ENCODE peak calls at places on chromosome 13, in four cellular contexts. One of them, this sample, is unnamed.

GRCh38 chr13:66322193-66322592 is 907.9 kb downstream of the PCDH9 start:
- DNase-seq in ovary: no peak
- DNase-seq in breast epithelium: no peak
- DNase-seq in esophagus muscularis mucosa: no peak
- DNase-seq in this sample: no peak

GRCh38 chr13:95457294-95457693 is 95.2 kb upstream of the CLDN10 start:
- DNase-seq in ovary: no peak
- DNase-seq in breast epithelium: no peak
- DNase-seq in esophagus muscularis mucosa: no peak
- DNase-seq in this sample: no peak

GRCh38 chr13:45850020-45850613 is 1.4 kb downstream of the SIAH3 start:
- DNase-seq in esophagus muscularis mucosa: no peak
- DNase-seq in breast epithelium: no peak
- DNase-seq in ovary: no peak
- DNase-seq in this sample: no peak

GRCh38 chr13:76929975-76930374 is 18.3 kb upstream of the ACOD1 start:
- DNase-seq in esophagus muscularis mucosa: no peak
- DNase-seq in ovary: no peak
- DNase-seq in breast epithelium: no peak
- DNase-seq in this sample: no peak

GRCh38 chr13:67554746-67555452 is 324.8 kb upstream of the PCDH9 start:
- DNase-seq in esophagus muscularis mucosa: no peak
- DNase-seq in breast epithelium: no peak
- DNase-seq in ovary: no peak
- DNase-seq in this sample: no peak

GRCh38 chr13:93687261-93687660 is 460.7 kb downstream of the GPC6 start:
- DNase-seq in ovary: no peak
- DNase-seq in esophagus muscularis mucosa: no peak
- DNase-seq in breast epithelium: no peak
- DNase-seq in this sample: no peak

GRCh38 chr13:26721251-26721939 is 39.2 kb downstream of the GPR12 start:
- DNase-seq in breast epithelium: no peak
- DNase-seq in ovary: no peak
- DNase-seq in esophagus muscularis mucosa: peak
- DNase-seq in this sample: no peak

GRCh38 chr13:86757236-86757978 is 913.8 kb upstream of the SLITRK5 start:
- DNase-seq in breast epithelium: peak
- DNase-seq in esophagus muscularis mucosa: no peak
- DNase-seq in ovary: no peak
- DNase-seq in this sample: no peak

GRCh38 chr13:48731957-48732569 is 78.3 kb downstream of the CYSLTR2 start:
- DNase-seq in ovary: peak
- DNase-seq in breast epithelium: no peak
- DNase-seq in esophagus muscularis mucosa: no peak
- DNase-seq in this sample: no peak

GRCh38 chr13:35995136-35995535 is 136.0 kb downstream of the DCLK1 start:
- DNase-seq in breast epithelium: no peak
- DNase-seq in esophagus muscularis mucosa: no peak
- DNase-seq in ovary: no peak
- DNase-seq in this sample: no peak

GRCh38 chr13:95671597-95671996 is 5.3 kb upstream of the DNAJC3 start:
- DNase-seq in breast epithelium: no peak
- DNase-seq in ovary: no peak
- DNase-seq in esophagus muscularis mucosa: no peak
- DNase-seq in this sample: no peak

GRCh38 chr13:26618726-26619125 is 61.2 kb downstream of the WASF3 start:
- DNase-seq in breast epithelium: no peak
- DNase-seq in esophagus muscularis mucosa: no peak
- DNase-seq in ovary: no peak
- DNase-seq in this sample: no peak

GRCh38 chr13:97224544-97225324 is 2.6 kb downstream of the MBNL2 start:
- DNase-seq in esophagus muscularis mucosa: no peak
- DNase-seq in ovary: peak
- DNase-seq in breast epithelium: peak
- DNase-seq in this sample: peak

GRCh38 chr13:113995051-113995601 is 21.2 kb upstream of the C13orf46 start:
- DNase-seq in breast epithelium: no peak
- DNase-seq in esophagus muscularis mucosa: no peak
- DNase-seq in ovary: no peak
- DNase-seq in this sample: no peak

GRCh38 chr13:94291631-94292322 is 187.7 kb downstream of the DCT start:
- DNase-seq in ovary: no peak
- DNase-seq in esophagus muscularis mucosa: no peak
- DNase-seq in breast epithelium: no peak
- DNase-seq in this sample: no peak

GRCh38 chr13:49454388-49455015 is 10.4 kb downstream of the SETDB2 start:
- DNase-seq in breast epithelium: no peak
- DNase-seq in ovary: no peak
- DNase-seq in esophagus muscularis mucosa: no peak
- DNase-seq in this sample: no peak

GRCh38 chr13:80454245-80454644 is 113.3 kb upstream of the SPRY2 start:
- DNase-seq in ovary: no peak
- DNase-seq in breast epithelium: no peak
- DNase-seq in esophagus muscularis mucosa: no peak
- DNase-seq in this sample: no peak

GRCh38 chr13:113955235-113955634 is 18.6 kb downstream of the C13orf46 start:
- DNase-seq in ovary: no peak
- DNase-seq in esophagus muscularis mucosa: no peak
- DNase-seq in breast epithelium: no peak
- DNase-seq in this sample: no peak

GRCh38 chr13:22073718-22074117 is 402.8 kb downstream of the FGF9 start:
- DNase-seq in ovary: no peak
- DNase-seq in esophagus muscularis mucosa: no peak
- DNase-seq in breast epithelium: no peak
- DNase-seq in this sample: no peak

GRCh38 chr13:77521194-77521593 is 14.3 kb upstream of the SCEL start:
- DNase-seq in ovary: no peak
- DNase-seq in esophagus muscularis mucosa: peak
- DNase-seq in breast epithelium: no peak
- DNase-seq in this sample: peak

GRCh38 chr13:111952814-111953213 is 114.1 kb upstream of the SOX1 start:
- DNase-seq in ovary: no peak
- DNase-seq in esophagus muscularis mucosa: no peak
- DNase-seq in breast epithelium: no peak
- DNase-seq in this sample: no peak

GRCh38 chr13:85503797-85504196 is 295.4 kb downstream of the SLITRK6 start:
- DNase-seq in ovary: no peak
- DNase-seq in esophagus muscularis mucosa: no peak
- DNase-seq in breast epithelium: no peak
- DNase-seq in this sample: peak

GRCh38 chr13:27258637-27259377 is 7.4 kb downstream of the RPL21 start:
- DNase-seq in esophagus muscularis mucosa: no peak
- DNase-seq in breast epithelium: no peak
- DNase-seq in ovary: no peak
- DNase-seq in this sample: no peak

GRCh38 chr13:26589754-26590153 is 32.3 kb downstream of the WASF3 start:
- DNase-seq in esophagus muscularis mucosa: no peak
- DNase-seq in ovary: peak
- DNase-seq in breast epithelium: no peak
- DNase-seq in this sample: no peak

GRCh38 chr13:38535271-38535670 is 151.6 kb upstream of the FREM2 start:
- DNase-seq in esophagus muscularis mucosa: no peak
- DNase-seq in ovary: no peak
- DNase-seq in breast epithelium: no peak
- DNase-seq in this sample: no peak

GRCh38 chr13:49580980-49581680 is 4.2 kb downstream of the RCBTB1 start:
- DNase-seq in breast epithelium: no peak
- DNase-seq in esophagus muscularis mucosa: no peak
- DNase-seq in ovary: no peak
- DNase-seq in this sample: no peak

GRCh38 chr13:104962411-104962810 is 1573.1 kb downstream of the EFNB2 start:
- DNase-seq in ovary: no peak
- DNase-seq in breast epithelium: no peak
- DNase-seq in esophagus muscularis mucosa: no peak
- DNase-seq in this sample: no peak

GRCh38 chr13:105773241-105773640 is 762.2 kb downstream of the EFNB2 start:
- DNase-seq in breast epithelium: no peak
- DNase-seq in ovary: no peak
- DNase-seq in esophagus muscularis mucosa: no peak
- DNase-seq in this sample: no peak

GRCh38 chr13:88071371-88071770 is 400.2 kb downstream of the SLITRK5 start:
- DNase-seq in ovary: no peak
- DNase-seq in esophagus muscularis mucosa: no peak
- DNase-seq in breast epithelium: no peak
- DNase-seq in this sample: no peak

GRCh38 chr13:73891805-73892204 is 242.4 kb downstream of the KLF12 start:
- DNase-seq in esophagus muscularis mucosa: no peak
- DNase-seq in breast epithelium: no peak
- DNase-seq in ovary: no peak
- DNase-seq in this sample: no peak

GRCh38 chr13:28355822-28356371 is 139.0 kb downstream of the FLT1 start:
- DNase-seq in esophagus muscularis mucosa: no peak
- DNase-seq in breast epithelium: no peak
- DNase-seq in ovary: no peak
- DNase-seq in this sample: no peak

GRCh38 chr13:76799696-76800095 is 86.5 kb downstream of the KCTD12 start:
- DNase-seq in ovary: no peak
- DNase-seq in esophagus muscularis mucosa: no peak
- DNase-seq in breast epithelium: no peak
- DNase-seq in this sample: no peak

DNA sequence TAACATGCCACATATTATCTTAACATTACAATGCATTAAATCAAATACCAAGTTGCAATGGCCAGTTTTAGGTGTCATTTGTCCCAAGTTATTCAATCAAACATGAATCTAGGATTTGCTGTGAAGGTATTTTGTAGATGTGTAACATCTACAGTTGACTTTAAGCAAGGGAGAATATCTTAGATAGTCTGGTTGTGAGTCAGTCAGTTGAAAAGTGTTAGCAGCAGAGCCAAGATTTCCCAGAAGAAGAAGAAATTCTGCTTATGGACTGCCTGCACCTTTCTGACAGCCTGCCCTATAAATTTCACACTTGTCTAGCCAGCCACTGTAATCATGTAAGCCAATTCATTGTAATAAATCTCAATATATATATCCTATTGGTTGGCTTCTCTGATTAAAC is 41.3 kb upstream of the INTS6 start:
- DNase-seq in esophagus muscularis mucosa: no peak
- DNase-seq in breast epithelium: no peak
- DNase-seq in ovary: no peak
- DNase-seq in this sample: no peak
- H3K27ac ChIP-seq in esophagus muscularis mucosa: no peak
- H3K27ac ChIP-seq in breast epithelium: no peak
- H3K27ac ChIP-seq in ovary: no peak
- H3K27ac ChIP-seq in this sample: no peak

DNA sequence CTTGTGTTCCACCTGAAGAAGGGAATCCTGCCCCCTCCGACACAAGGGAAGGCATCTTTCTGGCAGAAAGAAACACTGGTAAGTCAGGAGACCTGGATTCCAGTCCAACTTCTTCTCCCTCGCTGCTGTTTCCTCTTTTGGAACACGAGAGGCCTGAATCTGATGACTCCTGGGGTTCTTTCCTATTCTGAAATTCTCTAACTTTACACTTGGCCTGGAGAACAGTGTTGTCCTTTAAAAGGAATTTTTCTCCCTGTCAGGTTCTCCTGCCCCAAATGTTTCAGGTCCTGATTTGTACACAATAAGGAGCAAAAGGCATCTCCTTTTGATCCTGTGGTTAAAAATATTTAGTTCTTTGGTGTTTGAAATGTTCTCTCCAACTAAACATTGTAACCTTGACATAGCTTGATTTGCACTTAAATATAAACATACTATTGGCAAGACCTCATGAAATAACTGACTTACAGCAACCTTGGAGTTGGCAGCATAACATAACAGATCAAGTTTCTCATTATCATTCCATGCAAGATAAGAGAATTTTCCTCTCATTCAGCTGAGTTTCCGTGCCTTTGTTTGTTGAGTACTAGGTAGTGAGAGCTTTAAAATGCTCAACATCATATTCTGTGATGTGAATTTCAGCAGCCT is 244.8 kb downstream of the COG6 start:
- DNase-seq in ovary: no peak
- DNase-seq in breast epithelium: no peak
- DNase-seq in esophagus muscularis mucosa: no peak
- DNase-seq in this sample: no peak
- H3K27ac ChIP-seq in ovary: peak
- H3K27ac ChIP-seq in breast epithelium: no peak
- H3K27ac ChIP-seq in esophagus muscularis mucosa: peak
- H3K27ac ChIP-seq in this sample: no peak

GRCh38 chr13:69585656-69586055 is 522.0 kb upstream of the ATXN8OS start:
- DNase-seq in breast epithelium: no peak
- DNase-seq in ovary: no peak
- DNase-seq in esophagus muscularis mucosa: no peak
- DNase-seq in this sample: no peak
- H3K27ac ChIP-seq in breast epithelium: no peak
- H3K27ac ChIP-seq in ovary: no peak
- H3K27ac ChIP-seq in esophagus muscularis mucosa: no peak
- H3K27ac ChIP-seq in this sample: no peak

GRCh38 chr13:32125221-32125621 is 93.6 kb downstream of the FRY start:
- DNase-seq in breast epithelium: peak
- DNase-seq in ovary: no peak
- DNase-seq in esophagus muscularis mucosa: no peak
- DNase-seq in this sample: no peak

GRCh38 chr13:32126756-32127155 is 95.2 kb downstream of the FRY start:
- DNase-seq in esophagus muscularis mucosa: no peak
- DNase-seq in ovary: no peak
- DNase-seq in breast epithelium: no peak
- DNase-seq in this sample: no peak

GRCh38 chr13:32124743-32125142 is 93.2 kb downstream of the FRY start:
- DNase-seq in esophagus muscularis mucosa: no peak
- DNase-seq in breast epithelium: no peak
- DNase-seq in ovary: no peak
- DNase-seq in this sample: no peak

GRCh38 chr13:32125746-32126145 is 94.2 kb downstream of the FRY start:
- DNase-seq in esophagus muscularis mucosa: no peak
- DNase-seq in ovary: no peak
- DNase-seq in breast epithelium: no peak
- DNase-seq in this sample: no peak

DNA sequence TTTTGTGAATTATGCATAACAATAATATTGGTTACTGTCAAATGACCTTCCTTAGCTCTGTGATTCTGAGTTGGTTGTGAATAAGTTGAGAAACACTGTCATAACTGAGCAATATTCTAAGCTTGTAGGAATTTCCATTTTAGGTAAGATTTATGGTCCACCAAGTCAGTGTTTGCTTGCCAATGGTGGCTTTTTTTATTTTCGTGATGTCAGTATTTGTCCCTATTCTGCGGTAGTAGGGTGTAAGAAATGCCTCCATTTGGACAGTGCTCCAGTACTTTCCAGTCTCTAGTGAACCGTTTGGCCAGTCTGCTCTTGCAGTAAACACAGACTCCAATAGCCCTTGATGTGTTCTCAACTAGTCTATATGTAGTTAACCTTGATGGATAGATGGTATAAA is 94.7 kb downstream of the FRY start:
- DNase-seq in breast epithelium: no peak
- DNase-seq in ovary: no peak
- DNase-seq in esophagus muscularis mucosa: no peak
- DNase-seq in this sample: no peak
- H3K27ac ChIP-seq in breast epithelium: no peak
- H3K27ac ChIP-seq in ovary: no peak
- H3K27ac ChIP-seq in esophagus muscularis mucosa: no peak
- H3K27ac ChIP-seq in this sample: no peak

GRCh38 chr13:108915634-108916497 is 286.5 kb downstream of the MYO16 start:
- DNase-seq in ovary: peak
- DNase-seq in breast epithelium: peak
- DNase-seq in esophagus muscularis mucosa: peak
- DNase-seq in this sample: peak
- H3K27ac ChIP-seq in ovary: peak
- H3K27ac ChIP-seq in breast epithelium: peak
- H3K27ac ChIP-seq in esophagus muscularis mucosa: peak
- H3K27ac ChIP-seq in this sample: peak

GRCh38 chr13:44013666-44014291 is 134.1 kb downstream of the LACC1 start:
- DNase-seq in breast epithelium: no peak
- DNase-seq in esophagus muscularis mucosa: no peak
- DNase-seq in ovary: no peak
- DNase-seq in this sample: peak
- H3K27ac ChIP-seq in breast epithelium: peak
- H3K27ac ChIP-seq in esophagus muscularis mucosa: peak
- H3K27ac ChIP-seq in ovary: no peak
- H3K27ac ChIP-seq in this sample: peak